ENCODE peak calls at places on chromosomes 11 and 22, in four cellular contexts. A is mesenchymal stem cell, Y is mesendoderm, E is neuronal stem cell. H is an unnamed sample. For H3K27me3, the result is how much of the 10 kb centered on the place peaks cover.

GRCh38 chr11:103532133-103532788 is 423.0 kb downstream of the DYNC2H1 start:
- DNase-seq in Y (peak), E (no peak), A (peak), H (peak)

GRCh38 chr22:27554106-27554814 is 247.3 kb downstream of the MN1 start:
- DNase-seq in A (peak), Y (peak), E (no peak), H (no peak)

GRCh38 chr11:117072517-117073218 is 25.6 kb downstream of the SIK3 start:
- DNase-seq in A (peak), Y (peak), E (no peak), H (peak)

GRCh38 chr11:96199563-96200025 is 143.4 kb downstream of the MAML2 start:
- DNase-seq in A (peak), Y (no peak), E (no peak), H (peak)

GRCh38 chr22:17955611-17956379 is 68.6 kb downstream of the MICAL3 start:
- DNase-seq in E (no peak), A (no peak), Y (no peak), H (no peak)

GRCh38 chr11:94834931-94835330 is 66.8 kb downstream of the AMOTL1 start:
- DNase-seq in E (no peak), Y (no peak), A (no peak), H (no peak)

GRCh38 chr11:36160115-36160514 is 129.1 kb downstream of the COMMD9 start:
- DNase-seq in Y (no peak), E (no peak), A (no peak), H (no peak)

GRCh38 chr11:82682003-82682751 is 51.5 kb downstream of the FAM181B start:
- DNase-seq in E (peak), A (peak), Y (peak), H (peak)

GRCh38 chr22:48576333-48577013 is 1251.2 kb downstream of the BRD1 start:
- DNase-seq in E (peak), Y (peak), A (no peak), H (no peak)

GRCh38 chr11:36233226-36233625 is 56.0 kb downstream of the COMMD9 start:
- DNase-seq in Y (no peak), A (peak), E (no peak), H (no peak)

GRCh38 chr22:47333625-47334024 is 571.2 kb downstream of the TBC1D22A start:
- DNase-seq in E (no peak), Y (no peak), A (no peak), H (no peak)

GRCh38 chr11:3375552-3375951 is 3.4 kb downstream of the ZNF195 start:
- DNase-seq in Y (no peak), E (no peak), A (no peak), H (no peak)

GRCh38 chr11:119791047-119791446 is 62.0 kb upstream of the NECTIN1 start:
- DNase-seq in Y (no peak), A (no peak), E (no peak), H (no peak)

GRCh38 chr11:119790476-119790875 is 61.5 kb upstream of the NECTIN1 start:
- DNase-seq in E (no peak), Y (no peak), A (no peak), H (no peak)

GRCh38 chr11:119789766-119790407 is 60.9 kb upstream of the NECTIN1 start:
- DNase-seq in Y (no peak), A (no peak), E (no peak), H (no peak)

GRCh38 chr11:119793335-119793984 is 64.5 kb upstream of the NECTIN1 start:
- DNase-seq in A (no peak), E (no peak), Y (no peak), H (no peak)

GRCh38 chr11:119791701-119792151 is 62.7 kb upstream of the NECTIN1 start:
- DNase-seq in A (no peak), Y (peak), E (peak), H (no peak)
- H3K9ac ChIP-seq in A (no peak), Y (peak), E (peak), H (no peak)

GRCh38 chr11:13073119-13073981 is 64.2 kb downstream of the RASSF10 start:
- DNase-seq in Y (no peak), A (peak), E (no peak), H (peak)
- H2BK5ac ChIP-seq in Y (no peak), A (no peak), E (no peak), H (no peak)

DNA sequence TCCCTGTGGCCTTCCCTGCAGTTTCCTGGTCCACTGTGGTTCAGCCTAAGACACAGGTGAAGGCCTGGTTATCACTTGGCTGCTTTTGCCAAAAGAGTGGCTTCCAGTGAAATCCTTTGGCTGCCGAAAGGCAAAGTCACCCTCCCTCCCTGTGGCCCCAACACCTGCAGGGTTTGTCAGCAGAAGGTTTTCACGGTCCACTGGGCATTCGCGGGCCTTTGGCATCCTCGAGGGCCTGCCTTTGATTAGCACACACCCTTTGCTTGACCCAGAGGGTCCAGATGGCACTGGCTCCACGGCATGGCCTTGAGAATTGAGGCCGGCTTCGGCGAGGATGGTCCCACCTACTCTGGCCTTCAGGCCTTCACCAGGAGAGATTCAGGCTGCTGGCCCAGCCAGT is 35.3 kb downstream of the RTN4R start:
- DNase-seq in A (no peak), Y (no peak), E (no peak), H (no peak)
- H3K27me3 ChIP-seq in A (under half), Y (under half), E (under half), H (under half)

GRCh38 chr11:34234086-34234740 is 123.6 kb downstream of the ABTB2 start:
- DNase-seq in A (peak), E (no peak), Y (peak), H (peak)
- H3K9ac ChIP-seq in A (no peak), E (no peak), Y (no peak), H (no peak)

DNA sequence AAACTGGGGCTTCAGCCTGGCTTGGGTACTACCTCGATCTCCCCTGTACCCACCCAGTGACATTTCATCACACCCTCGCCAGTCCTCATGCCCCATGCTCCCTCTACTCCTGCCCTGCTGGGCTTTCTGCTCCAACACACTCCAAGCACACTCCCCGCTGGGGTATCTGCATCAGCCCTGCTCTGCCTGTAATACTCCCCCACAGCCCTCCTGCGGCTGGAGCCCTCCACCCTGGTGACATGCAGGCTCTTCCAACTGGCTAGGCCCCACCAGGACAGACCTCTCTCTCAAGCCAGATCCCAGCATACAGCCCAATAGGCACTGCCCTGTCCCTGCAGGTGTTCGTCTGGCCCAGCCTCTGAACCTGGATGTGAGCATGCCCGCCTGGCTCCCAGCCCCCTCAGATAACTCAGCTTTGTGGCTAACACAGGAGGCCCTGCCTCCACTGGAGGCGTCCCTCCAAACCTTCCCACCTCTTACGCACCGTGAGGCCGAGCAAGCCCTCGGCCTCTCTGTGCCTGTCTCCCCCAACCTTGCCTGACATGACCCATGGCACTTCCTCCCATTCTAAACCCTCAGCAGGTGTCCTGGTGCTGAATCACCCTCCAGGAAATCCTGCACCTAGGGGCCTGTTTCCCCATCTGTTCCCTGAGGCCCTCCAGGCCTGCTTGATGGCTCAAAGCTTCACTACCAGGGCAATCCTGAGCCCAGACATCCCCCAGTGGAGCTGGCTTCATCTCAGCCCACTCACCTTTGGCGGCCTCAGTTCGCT is 33.5 kb upstream of the TXNRD2 start:
- DNase-seq in Y (peak), A (no peak), E (no peak), H (peak)
- H2BK5ac ChIP-seq in Y (no peak), A (no peak), E (peak), H (no peak)

DNA sequence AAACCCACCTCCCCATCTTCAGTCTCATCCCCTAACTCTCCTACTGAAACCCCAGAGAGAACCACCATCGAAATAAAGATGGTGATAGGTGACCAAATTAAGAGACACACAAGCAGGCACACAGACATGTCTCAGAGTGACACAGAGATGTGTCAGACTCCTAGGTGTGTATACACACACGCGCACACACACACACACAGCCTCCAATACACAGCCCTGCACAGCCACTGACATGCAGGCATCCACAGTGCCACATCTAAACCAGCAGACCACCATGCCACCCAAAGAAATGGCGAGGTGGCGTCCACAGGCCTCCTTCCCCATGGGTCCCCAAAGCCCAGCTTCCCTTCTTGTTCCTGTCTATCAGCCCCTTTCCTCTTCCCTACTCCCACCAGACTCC is 27.4 kb downstream of the NRXN2 start:
- DNase-seq in E (no peak), A (no peak), Y (no peak), H (no peak)
- H3K27me3 ChIP-seq in E (under half), A (half or more), Y (under half), H (under half)

GRCh38 chr22:25111579-25112517 is 87.8 kb upstream of the CRYBB3 start:
- DNase-seq in E (no peak), Y (peak), A (peak), H (no peak)
- H3K9ac ChIP-seq in E (peak), Y (peak), A (peak), H (peak)

GRCh38 chr11:86179646-86180064 is 64.9 kb upstream of the EED start:
- DNase-seq in E (no peak), A (no peak), Y (no peak), H (no peak)

GRCh38 chr11:86174101-86175046 is 70.2 kb upstream of the EED start:
- DNase-seq in Y (no peak), A (peak), E (no peak), H (peak)

GRCh38 chr11:86175585-86175984 is 69.0 kb upstream of the EED start:
- DNase-seq in E (no peak), A (no peak), Y (no peak), H (no peak)

GRCh38 chr11:86176165-86176884 is 68.2 kb upstream of the EED start:
- DNase-seq in E (no peak), A (no peak), Y (no peak), H (peak)

GRCh38 chr11:86177319-86177718 is 67.2 kb upstream of the EED start:
- DNase-seq in Y (no peak), A (no peak), E (no peak), H (no peak)
- H2BK5ac ChIP-seq in Y (no peak), A (no peak), E (no peak), H (no peak)